ENCODE peak calls at places on chromosomes 6 and 20, in five cellular contexts. Y is fibroblast of lung, P is OCI-LY7, B is adrenal gland, X is sigmoid colon. G is an unnamed sample.
A peak's percentile ranks its signal among the peaks of the same experiment; 100 is the strongest.

GRCh38 chr20:2507875-2508630 is 662 bp downstream of the ZNF343 start:
- DNase-seq in P (peak; percentile 4), B (no peak), X (peak; percentile 70), Y (peak; percentile 53), G (no peak)

GRCh38 chr6:53411451-53411850 is 62.7 kb upstream of the ELOVL5 start:
- DNase-seq in P (no peak), X (no peak), Y (no peak), B (no peak), G (no peak)

GRCh38 chr6:149834513-149835481 is 29.4 kb downstream of the LRP11 start:
- DNase-seq in B (peak; percentile 53), P (peak; percentile 69), X (no peak), Y (peak; percentile 81), G (peak; percentile 22)

GRCh38 chr6:111503194-111503593 is 20.2 kb upstream of the REV3L start:
- DNase-seq in P (no peak), X (no peak), Y (no peak), B (no peak), G (no peak)

GRCh38 chr6:134686071-134686470 is 263.8 kb downstream of the ALDH8A1 start:
- DNase-seq in B (no peak), P (no peak), Y (peak; percentile 7), X (no peak), G (no peak)

GRCh38 chr6:8628063-8628462 is 192.7 kb upstream of the SLC35B3 start:
- DNase-seq in Y (peak; percentile 0), B (no peak), X (no peak), P (no peak), G (no peak)

GRCh38 chr6:75208564-75209431 is 2.9 kb upstream of the COL12A1 start:
- DNase-seq in B (peak; percentile 87), X (peak; percentile 93), Y (peak; percentile 87), P (peak; percentile 78), G (peak; percentile 90)

GRCh38 chr6:121756643-121757042 is 321.2 kb downstream of the GJA1 start:
- DNase-seq in P (no peak), B (no peak), X (no peak), Y (no peak), G (no peak)

GRCh38 chr20:15643713-15644112 is 929.5 kb downstream of the KIF16B start:
- DNase-seq in B (no peak), P (peak; percentile 18), Y (peak; percentile 15), X (no peak), G (no peak)

GRCh38 chr20:6940052-6940451 is 172.6 kb downstream of the BMP2 start:
- DNase-seq in Y (peak; percentile 12), X (no peak), B (no peak), P (peak; percentile 5), G (peak; percentile 20)

GRCh38 chr6:55065020-55065419 is 109.3 kb upstream of the HCRTR2 start:
- DNase-seq in X (no peak), P (no peak), Y (no peak), B (no peak), G (no peak)

GRCh38 chr6:52985228-52985627 is 9.9 kb downstream of the GSTA4 start:
- DNase-seq in X (no peak), B (no peak), P (no peak), Y (no peak), G (no peak)

GRCh38 chr6:91664327-91664959 is 1077.6 kb upstream of the MAP3K7 start:
- DNase-seq in X (no peak), P (no peak), B (no peak), Y (no peak), G (no peak)

GRCh38 chr20:13061381-13061780 is 52.6 kb downstream of the SPTLC3 start:
- DNase-seq in X (no peak), Y (no peak), P (no peak), B (no peak), G (no peak)

GRCh38 chr6:22470454-22471368 is 98.7 kb upstream of the HDGFL1 start:
- DNase-seq in Y (peak; percentile 72), P (no peak), X (no peak), B (peak; percentile 53), G (no peak)

GRCh38 chr6:135938588-135939215 is 87.2 kb downstream of the PDE7B start:
- DNase-seq in Y (peak; percentile 68), B (peak; percentile 26), P (peak; percentile 1), X (no peak), G (peak; percentile 47)

GRCh38 chr20:63941282-63942060 is 14.7 kb downstream of the UCKL1 start:
- DNase-seq in P (peak; percentile 87), B (no peak), X (peak; percentile 66), Y (no peak), G (peak; percentile 87)

GRCh38 chr6:128235556-128235955 is 284.8 kb downstream of the PTPRK start:
- DNase-seq in B (no peak), Y (peak; percentile 9), P (no peak), X (no peak), G (no peak)

GRCh38 chr6:130827247-130828149 is at the start of gene SMLR1:
- DNase-seq in P (no peak), B (no peak), X (no peak), Y (no peak), G (no peak)

GRCh38 chr6:92723390-92723931 is 695.9 kb downstream of the EPHA7 start:
- DNase-seq in P (no peak), X (peak; percentile 58), Y (no peak), B (no peak), G (no peak)

GRCh38 chr6:143135797-143136561 is 75.3 kb downstream of the AIG1 start:
- DNase-seq in P (no peak), X (no peak), Y (no peak), B (no peak), G (no peak)

GRCh38 chr6:122696853-122697252 is 82.7 kb upstream of the FABP7 start:
- DNase-seq in X (no peak), P (no peak), Y (no peak), B (no peak), G (no peak)

GRCh38 chr6:31575335-31575901 is at the start of gene TNF:
- DNase-seq in Y (no peak), X (peak; percentile 86), B (peak; percentile 38), P (peak; percentile 61), G (no peak)
- H3K4me3 ChIP-seq in Y (no peak within 1 kb of the TSS), X (no peak within 1 kb of the TSS), B (no peak within 1 kb of the TSS), P (peak within 1 kb of the TSS; percentile 69), G (no peak within 1 kb of the TSS)

GRCh38 chr20:53935353-53936084 is 134.9 kb downstream of the BCAS1 start:
- DNase-seq in Y (no peak), X (no peak), B (no peak), P (peak; percentile 53), G (no peak)
- H3K4me1 ChIP-seq in Y (peaks cover 10% of the 10 kb centered on the region), X (peaks cover 28% of the 10 kb centered on the region), B (peaks cover 34% of the 10 kb centered on the region), P (peaks cover 81% of the 10 kb centered on the region), G (peaks cover 14% of the 10 kb centered on the region)

DNA sequence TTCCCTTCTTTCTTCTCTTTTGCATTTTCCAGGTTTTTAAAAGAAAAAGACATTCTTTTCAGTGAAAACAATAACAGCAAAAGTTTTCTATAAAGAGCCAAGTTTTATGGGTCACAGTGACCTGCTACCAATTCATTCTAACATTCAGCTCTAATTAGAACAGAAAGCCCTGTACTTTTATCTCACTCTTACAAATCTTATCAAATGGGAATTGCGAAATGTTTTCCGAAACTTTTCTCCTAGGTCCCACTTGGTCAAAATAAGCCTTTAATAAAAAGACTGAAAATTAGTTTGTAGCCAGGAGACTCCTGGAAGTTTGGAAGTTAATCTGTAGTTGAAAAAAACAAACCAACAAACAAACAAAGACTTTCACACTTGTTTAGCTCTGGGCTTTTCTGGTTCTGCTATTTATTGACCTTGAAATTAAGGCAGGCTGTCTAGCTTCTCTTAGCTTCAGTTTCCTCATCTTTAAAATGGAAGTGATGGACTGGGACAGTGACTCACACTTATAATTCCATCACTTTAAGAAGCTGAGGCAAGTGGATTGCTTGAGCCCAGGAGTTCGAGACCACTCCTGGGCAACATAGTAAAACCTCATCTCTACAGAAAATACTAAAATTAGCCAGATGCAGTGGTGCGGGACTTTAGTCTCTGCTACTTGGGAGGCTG is 613.5 kb upstream of the CDH4 start:
- DNase-seq in P (no peak), Y (no peak), B (no peak), X (no peak), G (no peak)
- H3K9me3 ChIP-seq in P (no peaks in the 10 kb centered on the region), Y (no peaks in the 10 kb centered on the region), B (no peaks in the 10 kb centered on the region), X (peaks cover 3% of the 10 kb centered on the region), G (peaks cover 4% of the 10 kb centered on the region)

GRCh38 chr20:22523128-22523498 is 61.3 kb downstream of the FOXA2 start:
- DNase-seq in Y (no peak), B (no peak), X (no peak), P (no peak), G (no peak)
- H3K4me3 ChIP-seq in Y (no peak overlapping the region), B (no peak overlapping the region), X (no peak overlapping the region), P (no peak overlapping the region), G (no peak overlapping the region)

DNA sequence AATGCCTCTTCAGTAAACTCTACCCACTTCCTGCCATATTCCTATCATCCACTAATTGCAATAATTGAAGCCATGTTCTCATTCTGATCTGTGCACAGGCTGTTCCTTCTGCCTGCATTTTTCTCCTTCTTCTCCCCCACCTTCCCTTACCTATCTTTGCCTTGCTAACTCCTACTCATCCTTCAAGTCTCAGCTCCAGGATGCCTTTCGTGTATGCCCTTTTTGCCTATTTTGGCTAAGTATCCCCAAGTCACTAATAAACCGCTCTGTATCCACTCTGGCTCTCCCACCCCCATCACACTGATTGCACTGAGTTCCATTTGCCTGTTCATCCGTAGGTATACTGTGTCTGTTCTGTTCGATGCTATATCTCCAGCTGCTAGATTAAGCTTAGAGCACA is 6.3 kb upstream of the RPN2 start:
- DNase-seq in Y (no peak), X (no peak), P (no peak), B (no peak), G (no peak)
- H3K4me1 ChIP-seq in Y (no peaks in the 10 kb centered on the region), X (peaks cover 7% of the 10 kb centered on the region), P (peaks cover 15% of the 10 kb centered on the region), B (peaks cover 7% of the 10 kb centered on the region), G (peaks cover 5% of the 10 kb centered on the region)

GRCh38 chr6:16436550-16436949 is 198.2 kb downstream of the GMPR start:
- DNase-seq in X (no peak), B (no peak), Y (no peak), P (no peak), G (no peak)
- H3K9me3 ChIP-seq in X (no peaks in the 10 kb centered on the region), B (no peaks in the 10 kb centered on the region), Y (no peaks in the 10 kb centered on the region), P (no peaks in the 10 kb centered on the region), G (no peaks in the 10 kb centered on the region)

GRCh38 chr6:9890893-9891292 is 524.0 kb downstream of the TFAP2A start:
- DNase-seq in X (no peak), B (no peak), Y (no peak), P (no peak), G (no peak)
- H3K4me3 ChIP-seq in X (no peak overlapping the region), B (no peak overlapping the region), Y (no peak overlapping the region), P (no peak overlapping the region), G (no peak overlapping the region)

DNA sequence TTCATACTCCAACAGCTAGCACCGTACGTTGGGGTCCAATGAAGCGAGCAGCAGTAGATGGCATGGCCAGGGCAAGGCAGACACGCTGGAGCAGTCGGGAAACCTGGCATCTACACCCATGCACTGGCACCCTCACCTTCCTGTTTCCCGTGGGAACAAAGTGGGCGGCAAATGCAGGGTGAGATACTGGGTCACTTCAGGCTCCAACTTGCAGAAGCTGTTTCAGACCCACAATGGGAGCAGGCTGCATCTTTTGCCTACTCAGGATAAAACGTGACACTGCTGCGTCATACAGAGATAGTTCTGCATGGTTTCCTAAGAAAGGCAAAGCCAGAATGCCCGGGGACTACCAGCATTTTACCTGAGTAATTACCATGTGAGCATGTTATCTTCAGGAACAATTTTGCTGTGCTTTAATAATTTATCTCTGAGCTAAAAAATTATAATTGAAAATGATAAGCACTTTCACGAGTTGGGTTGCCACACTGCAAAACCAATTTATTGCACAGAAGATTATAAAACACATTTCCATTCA is 10.9 kb upstream of the CD93 start:
- DNase-seq in B (no peak), Y (no peak), X (peak; percentile 27), P (no peak), G (no peak)
- H3K4me1 ChIP-seq in B (peaks cover 7% of the 10 kb centered on the region), Y (no peaks in the 10 kb centered on the region), X (no peaks in the 10 kb centered on the region), P (no peaks in the 10 kb centered on the region), G (no peaks in the 10 kb centered on the region)

G was measured in HAP-1.